ENCODE peak calls at places on chromosome 12, in six cellular contexts. R, T, J, P, L and C are unnamed samples.

GRCh38 chr12:81416571-81416970 is 338.7 kb downstream of the ACSS3 start:
- DNase-seq in R (no peak), T (no peak), J (no peak), P (no peak), L (no peak), C (no peak)

GRCh38 chr12:124053855-124054254 is 80.8 kb downstream of the ZNF664 start:
- DNase-seq in R (peak; percentile 25), T (peak; percentile 92), J (peak; percentile 73), P (peak; percentile 52), L (no peak), C (peak; percentile 54)

GRCh38 chr12:127342861-127343260 is 924.1 kb upstream of the TMEM132C start:
- DNase-seq in R (no peak), T (no peak), J (no peak), P (no peak), L (no peak), C (no peak)

GRCh38 chr12:28308891-28309290 is 118.6 kb downstream of the CCDC91 start:
- DNase-seq in R (no peak), T (no peak), J (no peak), P (no peak), L (no peak), C (no peak)

GRCh38 chr12:11568155-11568761 is 81.2 kb upstream of the ETV6 start:
- DNase-seq in R (no peak), T (no peak), J (no peak), P (no peak), L (no peak), C (no peak)

GRCh38 chr12:117125275-117125613 is 26.0 kb upstream of the TESC start:
- DNase-seq in R (no peak), T (no peak), J (no peak), P (no peak), L (no peak), C (no peak)

GRCh38 chr12:63276537-63277365 is 125.8 kb upstream of the AVPR1A start:
- DNase-seq in R (peak; percentile 10), T (peak; percentile 56), J (peak; percentile 58), P (peak; percentile 44), L (no peak), C (peak; percentile 51)

GRCh38 chr12:49804821-49805220 is 23.4 kb downstream of the NCKAP5L start:
- DNase-seq in R (no peak), T (no peak), J (no peak), P (no peak), L (no peak), C (no peak)

GRCh38 chr12:3252416-3252815 is 175.2 kb downstream of the TSPAN9 start:
- DNase-seq in R (no peak), T (no peak), J (no peak), P (no peak), L (no peak), C (no peak)

GRCh38 chr12:26109343-26109841 is 15.4 kb downstream of the BHLHE41 start:
- DNase-seq in R (no peak), T (no peak), J (no peak), P (no peak), L (no peak), C (no peak)

GRCh38 chr12:6823161-6824084 is 1.8 kb downstream of the GPR162 start:
- DNase-seq in R (no peak), T (no peak), J (no peak), P (no peak), L (no peak), C (no peak)

GRCh38 chr12:19706936-19707335 is 267.6 kb downstream of the AEBP2 start:
- DNase-seq in R (no peak), T (no peak), J (no peak), P (no peak), L (no peak), C (no peak)

GRCh38 chr12:64362721-64363305 is 27.7 kb downstream of the C12orf56 start:
- DNase-seq in R (no peak), T (no peak), J (no peak), P (no peak), L (no peak), C (no peak)

GRCh38 chr12:56589783-56590182 is 40.3 kb downstream of the BAZ2A start:
- DNase-seq in R (no peak), T (no peak), J (no peak), P (no peak), L (no peak), C (no peak)

GRCh38 chr12:103397536-103397935 is 98.2 kb downstream of the C12orf42 start:
- DNase-seq in R (no peak), T (no peak), J (no peak), P (no peak), L (no peak), C (no peak)

GRCh38 chr12:55696796-55697462 is 10.8 kb downstream of the ITGA7 start:
- DNase-seq in R (no peak), T (no peak), J (no peak), P (no peak), L (no peak), C (no peak)

DNA sequence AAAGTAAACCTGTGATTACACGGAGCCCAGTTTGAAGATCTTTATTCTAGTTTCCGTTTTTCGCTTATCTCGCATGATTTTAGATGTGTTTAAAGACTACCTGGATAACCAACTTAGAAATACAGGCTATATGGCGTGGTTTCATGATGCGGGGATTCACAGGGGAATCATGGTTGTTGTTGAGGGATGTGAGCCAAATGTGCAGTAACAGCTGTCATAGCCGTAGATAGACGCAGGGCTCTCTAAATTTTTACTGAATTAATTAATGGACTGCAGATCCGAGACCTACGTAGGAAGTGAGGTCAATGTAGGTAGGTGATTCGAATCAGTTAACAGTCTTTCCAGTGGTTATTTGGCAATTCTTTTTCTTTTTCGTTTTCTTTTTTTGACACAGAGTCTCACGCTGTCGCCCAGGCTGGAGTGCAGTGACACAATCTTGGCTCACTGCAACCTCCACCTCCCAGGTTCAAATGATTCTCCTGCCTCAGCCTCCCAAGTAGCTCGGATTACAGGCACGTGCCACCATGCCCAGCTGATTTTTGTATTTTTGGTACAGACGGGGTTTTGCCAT is 144.9 kb upstream of the AMIGO2 start:
- DNase-seq in R (no peak), T (no peak), J (peak; percentile 77), P (no peak), L (no peak), C (no peak)
- H3K4me3 ChIP-seq in R (no peak overlapping the region), T (no peak overlapping the region), J (peak overlapping the region; percentile 44), P (no peak overlapping the region), L (no peak overlapping the region), C (no peak overlapping the region)

GRCh38 chr12:44775916-44776315 is 100.2 kb downstream of the NELL2 start:
- DNase-seq in R (no peak), T (no peak), J (no peak), P (no peak), L (no peak), C (no peak)

GRCh38 chr12:44774815-44775411 is 101.2 kb downstream of the NELL2 start:
- DNase-seq in R (peak; percentile 45), T (peak; percentile 41), J (peak; percentile 42), P (peak; percentile 21), L (no peak), C (peak; percentile 46)

GRCh38 chr12:44780221-44780770 is 95.8 kb downstream of the NELL2 start:
- DNase-seq in R (no peak), T (no peak), J (no peak), P (no peak), L (no peak), C (no peak)

GRCh38 chr12:44779766-44780165 is 96.3 kb downstream of the NELL2 start:
- DNase-seq in R (no peak), T (no peak), J (no peak), P (no peak), L (no peak), C (no peak)
- TF ChIP-seq CTCF in R (no peak), T (no peak), J (no peak), P (no peak), L (no peak), C (no peak)

DNA sequence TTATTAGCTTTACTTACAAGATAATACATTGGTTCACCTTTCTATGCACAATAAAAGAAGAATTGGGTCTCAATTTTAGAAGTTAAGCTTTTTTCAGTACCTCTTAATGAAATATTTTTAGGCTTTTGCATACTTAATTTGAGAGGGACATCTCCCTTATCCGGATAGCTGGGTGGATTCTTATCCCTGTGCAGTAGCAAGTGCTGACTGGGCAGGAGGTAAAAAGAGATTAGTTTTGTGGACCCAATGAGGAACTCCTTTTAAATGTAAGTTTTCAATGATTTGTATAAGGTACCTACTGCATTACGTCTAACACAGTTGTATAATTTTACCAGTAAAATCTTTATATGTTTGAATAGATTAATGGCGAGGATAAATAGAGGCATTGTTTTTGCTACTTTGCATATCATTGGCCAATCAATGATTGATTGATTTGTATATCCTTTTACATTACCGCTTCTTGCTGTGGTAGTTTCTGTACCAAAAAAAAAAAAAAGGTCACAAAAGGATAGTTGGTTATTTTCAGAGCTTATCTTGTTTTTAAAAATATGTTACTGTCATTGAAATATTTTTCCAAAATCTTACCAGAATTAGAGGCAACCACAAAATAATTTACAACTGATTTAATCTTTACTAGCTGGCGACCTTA is 2.2 kb downstream of the CPSF6 start:
- DNase-seq in R (no peak), T (peak; percentile 11), J (no peak), P (no peak), L (no peak), C (peak; percentile 29)
- TF ChIP-seq MYC in R (no peak), T (no peak), J (no peak), P (no peak), L (no peak), C (no peak)

DNA sequence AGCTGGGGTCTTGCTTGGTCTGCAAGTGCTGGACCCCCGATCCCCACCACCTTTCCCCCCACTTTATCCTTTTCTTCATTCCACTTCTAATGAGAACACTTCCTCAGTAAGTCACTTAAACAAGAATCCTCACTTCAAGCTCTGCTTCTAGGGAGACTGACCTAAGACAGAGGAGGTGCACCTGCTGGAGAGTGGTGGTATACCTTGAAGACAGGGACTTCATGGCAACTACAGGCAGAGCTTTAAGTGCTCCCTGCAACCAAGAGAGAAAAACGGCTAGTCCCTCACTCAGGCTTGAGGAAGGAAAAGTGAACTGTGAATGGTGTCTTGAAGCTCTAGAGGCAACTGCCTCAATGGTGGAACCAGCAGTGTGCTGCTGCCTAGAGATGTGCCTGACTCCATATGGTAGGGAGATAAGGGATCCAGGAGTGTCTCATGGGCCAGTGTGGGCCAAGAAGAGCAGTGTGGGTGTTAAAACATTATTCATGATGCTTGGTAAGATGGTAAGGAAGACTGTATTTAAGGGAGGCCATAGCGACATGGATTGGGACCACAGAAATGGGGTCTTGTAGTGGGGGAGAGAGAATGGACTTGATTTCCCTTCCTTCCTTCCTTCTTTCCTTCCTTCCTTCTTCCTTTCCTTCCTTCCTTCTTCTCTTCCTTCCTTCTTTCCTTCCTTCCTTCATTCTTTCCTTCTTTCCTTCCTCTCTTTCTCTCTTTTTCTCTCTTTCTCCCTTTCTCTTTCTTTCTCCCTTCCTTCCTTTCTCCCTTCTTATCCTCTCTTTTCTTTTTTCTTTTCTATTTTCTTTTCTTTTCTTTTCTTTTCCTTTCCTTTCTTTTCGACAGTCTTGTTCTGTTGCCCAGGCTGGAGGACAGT is 96.2 kb upstream of the NAP1L1 start:
- DNase-seq in R (peak; percentile 29), T (no peak), J (peak; percentile 16), P (no peak), L (no peak), C (no peak)
- H3K4me3 ChIP-seq in R (no peak overlapping the region), T (no peak overlapping the region), J (no peak overlapping the region), P (no peak overlapping the region), L (no peak overlapping the region), C (no peak overlapping the region)

DNA sequence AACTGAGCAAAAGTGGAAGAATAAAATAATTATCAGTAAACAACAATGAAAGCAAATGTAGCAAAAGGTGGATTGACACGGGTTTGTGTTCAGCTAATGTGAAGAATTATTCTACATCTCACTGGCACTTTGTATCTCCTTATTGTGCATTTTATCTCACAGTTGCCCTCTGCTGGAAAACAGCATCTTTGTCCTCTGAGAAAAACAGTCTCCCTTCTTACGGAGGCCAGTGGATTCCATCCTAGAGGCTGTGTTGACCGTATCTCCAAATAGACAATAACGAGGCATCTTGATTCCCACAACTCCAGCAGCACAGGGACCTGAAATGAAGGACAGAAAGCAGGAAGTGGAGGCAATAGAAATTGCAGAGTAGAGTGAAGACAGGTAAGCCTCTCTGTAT is 51.3 kb upstream of the PLBD1 start:
- DNase-seq in R (no peak), T (peak; percentile 19), J (peak; percentile 37), P (no peak), L (no peak), C (peak; percentile 30)
- TF ChIP-seq CTCF in R (no peak), T (peak; percentile 17), J (peak; percentile 28), P (peak; percentile 26), L (no peak), C (no peak)